ENCODE peak calls at places on chromosome 22, in seven cellular contexts. One of them, this sample, is unnamed.

GRCh38 chr22:44450503-44450902 is 47.5 kb downstream of the RTL6 start:
- DNase-seq in AG10803: no peak
- DNase-seq in fibroblast of mammary gland: no peak
- DNase-seq in A673: no peak
- DNase-seq in body of pancreas: no peak
- DNase-seq in GM10248: no peak
- DNase-seq in natural killer cell: no peak
- DNase-seq in this sample: no peak

GRCh38 chr22:40345801-40346177 is 511 bp upstream of the ADSL start:
- DNase-seq in natural killer cell: no peak
- DNase-seq in fibroblast of mammary gland: peak; percentile 37
- DNase-seq in body of pancreas: peak; percentile 29
- DNase-seq in GM10248: peak; percentile 53
- DNase-seq in AG10803: peak; percentile 33
- DNase-seq in A673: peak; percentile 75
- DNase-seq in this sample: peak; percentile 11

GRCh38 chr22:33472462-33473344 is 414.5 kb upstream of the SYN3 start:
- DNase-seq in A673: no peak
- DNase-seq in AG10803: peak; percentile 55
- DNase-seq in natural killer cell: no peak
- DNase-seq in body of pancreas: no peak
- DNase-seq in GM10248: peak; percentile 53
- DNase-seq in fibroblast of mammary gland: no peak
- DNase-seq in this sample: no peak

GRCh38 chr22:28883917-28884753 is 763 bp downstream of the ZNRF3 start:
- DNase-seq in body of pancreas: peak; percentile 60
- DNase-seq in fibroblast of mammary gland: no peak
- DNase-seq in A673: peak; percentile 30
- DNase-seq in AG10803: peak; percentile 37
- DNase-seq in natural killer cell: peak; percentile 36
- DNase-seq in GM10248: peak; percentile 28
- DNase-seq in this sample: no peak

GRCh38 chr22:50625131-50625567 is 2.8 kb downstream of the ARSA start:
- DNase-seq in natural killer cell: no peak
- DNase-seq in body of pancreas: no peak
- DNase-seq in fibroblast of mammary gland: no peak
- DNase-seq in A673: no peak
- DNase-seq in AG10803: no peak
- DNase-seq in GM10248: no peak
- DNase-seq in this sample: no peak

GRCh38 chr22:30332551-30332950 is 5.8 kb upstream of the TBC1D10A start:
- DNase-seq in fibroblast of mammary gland: no peak
- DNase-seq in AG10803: no peak
- DNase-seq in A673: no peak
- DNase-seq in body of pancreas: no peak
- DNase-seq in GM10248: no peak
- DNase-seq in natural killer cell: no peak
- DNase-seq in this sample: no peak

GRCh38 chr22:31296258-31296657 is 4.0 kb upstream of the PIK3IP1 start:
- DNase-seq in body of pancreas: no peak
- DNase-seq in natural killer cell: no peak
- DNase-seq in fibroblast of mammary gland: peak; percentile 81
- DNase-seq in A673: no peak
- DNase-seq in AG10803: peak; percentile 62
- DNase-seq in GM10248: no peak
- DNase-seq in this sample: no peak

GRCh38 chr22:26536056-26536761 is 23.9 kb upstream of the TFIP11 start:
- DNase-seq in body of pancreas: peak; percentile 82
- DNase-seq in A673: no peak
- DNase-seq in GM10248: no peak
- DNase-seq in AG10803: no peak
- DNase-seq in natural killer cell: no peak
- DNase-seq in fibroblast of mammary gland: peak; percentile 11
- DNase-seq in this sample: no peak

GRCh38 chr22:49993649-49994360 is 18.8 kb downstream of the IL17REL start:
- DNase-seq in AG10803: no peak
- DNase-seq in GM10248: no peak
- DNase-seq in fibroblast of mammary gland: no peak
- DNase-seq in body of pancreas: no peak
- DNase-seq in natural killer cell: no peak
- DNase-seq in A673: no peak
- DNase-seq in this sample: no peak

GRCh38 chr22:16925407-16925966 is 82.5 kb downstream of the GAB4 start:
- DNase-seq in fibroblast of mammary gland: no peak
- DNase-seq in AG10803: no peak
- DNase-seq in GM10248: no peak
- DNase-seq in body of pancreas: no peak
- DNase-seq in A673: no peak
- DNase-seq in natural killer cell: no peak
- DNase-seq in this sample: no peak

GRCh38 chr22:48545976-48546375 is 1281.7 kb downstream of the BRD1 start:
- DNase-seq in body of pancreas: no peak
- DNase-seq in AG10803: no peak
- DNase-seq in GM10248: no peak
- DNase-seq in fibroblast of mammary gland: no peak
- DNase-seq in A673: no peak
- DNase-seq in natural killer cell: no peak
- DNase-seq in this sample: no peak

GRCh38 chr22:26273011-26273675 is 103.9 kb downstream of the SEZ6L start:
- DNase-seq in fibroblast of mammary gland: no peak
- DNase-seq in AG10803: no peak
- DNase-seq in natural killer cell: no peak
- DNase-seq in A673: no peak
- DNase-seq in body of pancreas: no peak
- DNase-seq in GM10248: no peak
- DNase-seq in this sample: no peak

GRCh38 chr22:29689872-29690213 is 30.0 kb upstream of the CABP7 start:
- DNase-seq in fibroblast of mammary gland: peak; percentile 56
- DNase-seq in A673: peak; percentile 86
- DNase-seq in AG10803: peak; percentile 47
- DNase-seq in body of pancreas: peak; percentile 71
- DNase-seq in GM10248: no peak
- DNase-seq in natural killer cell: no peak
- DNase-seq in this sample: peak; percentile 27

GRCh38 chr22:42172385-42173172 is 42.0 kb upstream of the CYP2D6 start:
- DNase-seq in AG10803: no peak
- DNase-seq in fibroblast of mammary gland: peak; percentile 60
- DNase-seq in GM10248: no peak
- DNase-seq in natural killer cell: no peak
- DNase-seq in body of pancreas: no peak
- DNase-seq in A673: peak; percentile 33
- DNase-seq in this sample: peak; percentile 71

GRCh38 chr22:49999063-49999900 is 13.3 kb downstream of the IL17REL start:
- DNase-seq in A673: no peak
- DNase-seq in fibroblast of mammary gland: no peak
- DNase-seq in body of pancreas: peak; percentile 13
- DNase-seq in AG10803: no peak
- DNase-seq in natural killer cell: no peak
- DNase-seq in GM10248: peak; percentile 54
- DNase-seq in this sample: no peak

GRCh38 chr22:42179616-42180015 is 49.0 kb upstream of the CYP2D6 start:
- DNase-seq in A673: no peak
- DNase-seq in natural killer cell: no peak
- DNase-seq in body of pancreas: no peak
- DNase-seq in GM10248: no peak
- DNase-seq in fibroblast of mammary gland: peak; percentile 90
- DNase-seq in AG10803: peak; percentile 94
- DNase-seq in this sample: peak; percentile 86

GRCh38 chr22:38030311-38031133 is 26.7 kb upstream of the PICK1 start:
- DNase-seq in GM10248: no peak
- DNase-seq in A673: no peak
- DNase-seq in AG10803: no peak
- DNase-seq in natural killer cell: no peak
- DNase-seq in body of pancreas: no peak
- DNase-seq in fibroblast of mammary gland: peak; percentile 67
- DNase-seq in this sample: no peak

GRCh38 chr22:48313156-48313555 is 1514.5 kb downstream of the BRD1 start:
- DNase-seq in GM10248: no peak
- DNase-seq in body of pancreas: no peak
- DNase-seq in AG10803: no peak
- DNase-seq in fibroblast of mammary gland: no peak
- DNase-seq in natural killer cell: no peak
- DNase-seq in A673: no peak
- DNase-seq in this sample: no peak

GRCh38 chr22:35065183-35065582 is 775 bp upstream of the ISX start:
- DNase-seq in AG10803: no peak
- DNase-seq in natural killer cell: no peak
- DNase-seq in fibroblast of mammary gland: no peak
- DNase-seq in A673: no peak
- DNase-seq in body of pancreas: no peak
- DNase-seq in GM10248: no peak
- DNase-seq in this sample: no peak

GRCh38 chr22:48869161-48869560 is 958.5 kb downstream of the BRD1 start:
- DNase-seq in fibroblast of mammary gland: no peak
- DNase-seq in body of pancreas: no peak
- DNase-seq in A673: no peak
- DNase-seq in natural killer cell: no peak
- DNase-seq in GM10248: no peak
- DNase-seq in AG10803: no peak
- DNase-seq in this sample: no peak

GRCh38 chr22:31451709-31452571 is 37.7 kb downstream of the EIF4ENIF1 start:
- DNase-seq in natural killer cell: no peak
- DNase-seq in A673: peak; percentile 49
- DNase-seq in body of pancreas: no peak
- DNase-seq in GM10248: peak; percentile 44
- DNase-seq in AG10803: peak; percentile 54
- DNase-seq in fibroblast of mammary gland: peak; percentile 67
- DNase-seq in this sample: peak; percentile 66

GRCh38 chr22:43467171-43467570 is 55.4 kb downstream of the MPPED1 start:
- DNase-seq in GM10248: no peak
- DNase-seq in A673: no peak
- DNase-seq in AG10803: no peak
- DNase-seq in body of pancreas: no peak
- DNase-seq in natural killer cell: no peak
- DNase-seq in fibroblast of mammary gland: no peak
- DNase-seq in this sample: no peak

GRCh38 chr22:41992496-41992895 is 6.1 kb upstream of the WBP2NL start:
- DNase-seq in GM10248: no peak
- DNase-seq in body of pancreas: no peak
- DNase-seq in natural killer cell: no peak
- DNase-seq in A673: no peak
- DNase-seq in fibroblast of mammary gland: no peak
- DNase-seq in AG10803: no peak
- DNase-seq in this sample: no peak

GRCh38 chr22:49604732-49605302 is 222.9 kb downstream of the BRD1 start:
- DNase-seq in natural killer cell: no peak
- DNase-seq in A673: no peak
- DNase-seq in AG10803: no peak
- DNase-seq in GM10248: no peak
- DNase-seq in fibroblast of mammary gland: no peak
- DNase-seq in body of pancreas: no peak
- DNase-seq in this sample: no peak

GRCh38 chr22:30881361-30882180 is 87.0 kb downstream of the MORC2 start:
- DNase-seq in AG10803: no peak
- DNase-seq in fibroblast of mammary gland: no peak
- DNase-seq in A673: no peak
- DNase-seq in body of pancreas: peak; percentile 42
- DNase-seq in GM10248: no peak
- DNase-seq in natural killer cell: no peak
- DNase-seq in this sample: no peak

GRCh38 chr22:37818397-37819099 is 4.6 kb upstream of the GALR3 start:
- DNase-seq in body of pancreas: peak; percentile 69
- DNase-seq in AG10803: no peak
- DNase-seq in GM10248: peak; percentile 84
- DNase-seq in A673: peak; percentile 64
- DNase-seq in natural killer cell: peak; percentile 58
- DNase-seq in fibroblast of mammary gland: peak; percentile 51
- DNase-seq in this sample: peak; percentile 33

GRCh38 chr22:20951932-20952380 is 15.1 kb upstream of the AIFM3 start:
- DNase-seq in A673: no peak
- DNase-seq in AG10803: no peak
- DNase-seq in body of pancreas: no peak
- DNase-seq in natural killer cell: no peak
- DNase-seq in GM10248: no peak
- DNase-seq in fibroblast of mammary gland: no peak
- DNase-seq in this sample: no peak
- TF ChIP-seq CTCF in A673: no peak
- TF ChIP-seq CTCF in AG10803: no peak
- TF ChIP-seq CTCF in body of pancreas: no peak
- TF ChIP-seq CTCF in natural killer cell: no peak
- TF ChIP-seq CTCF in GM10248: no peak
- TF ChIP-seq CTCF in fibroblast of mammary gland: no peak
- TF ChIP-seq CTCF in this sample: no peak

GRCh38 chr22:19050117-19050516 is 72.1 kb downstream of the DGCR2 start:
- DNase-seq in body of pancreas: no peak
- DNase-seq in fibroblast of mammary gland: no peak
- DNase-seq in A673: no peak
- DNase-seq in natural killer cell: no peak
- DNase-seq in GM10248: no peak
- DNase-seq in AG10803: no peak
- DNase-seq in this sample: no peak
- TF ChIP-seq CTCF in body of pancreas: no peak
- TF ChIP-seq CTCF in fibroblast of mammary gland: no peak
- TF ChIP-seq CTCF in A673: no peak
- TF ChIP-seq CTCF in natural killer cell: no peak
- TF ChIP-seq CTCF in GM10248: no peak
- TF ChIP-seq CTCF in AG10803: no peak
- TF ChIP-seq CTCF in this sample: no peak

GRCh38 chr22:45867118-45867905 is 109.7 kb downstream of the WNT7B start:
- DNase-seq in A673: no peak
- DNase-seq in natural killer cell: no peak
- DNase-seq in fibroblast of mammary gland: peak; percentile 25
- DNase-seq in AG10803: peak; percentile 35
- DNase-seq in GM10248: peak; percentile 53
- DNase-seq in body of pancreas: peak; percentile 35
- DNase-seq in this sample: no peak
- TF ChIP-seq CTCF in A673: no peak
- TF ChIP-seq CTCF in natural killer cell: no peak
- TF ChIP-seq CTCF in fibroblast of mammary gland: no peak
- TF ChIP-seq CTCF in AG10803: peak; percentile 2
- TF ChIP-seq CTCF in GM10248: peak; percentile 34
- TF ChIP-seq CTCF in body of pancreas: peak; percentile 15
- TF ChIP-seq CTCF in this sample: peak; percentile 64

DNA sequence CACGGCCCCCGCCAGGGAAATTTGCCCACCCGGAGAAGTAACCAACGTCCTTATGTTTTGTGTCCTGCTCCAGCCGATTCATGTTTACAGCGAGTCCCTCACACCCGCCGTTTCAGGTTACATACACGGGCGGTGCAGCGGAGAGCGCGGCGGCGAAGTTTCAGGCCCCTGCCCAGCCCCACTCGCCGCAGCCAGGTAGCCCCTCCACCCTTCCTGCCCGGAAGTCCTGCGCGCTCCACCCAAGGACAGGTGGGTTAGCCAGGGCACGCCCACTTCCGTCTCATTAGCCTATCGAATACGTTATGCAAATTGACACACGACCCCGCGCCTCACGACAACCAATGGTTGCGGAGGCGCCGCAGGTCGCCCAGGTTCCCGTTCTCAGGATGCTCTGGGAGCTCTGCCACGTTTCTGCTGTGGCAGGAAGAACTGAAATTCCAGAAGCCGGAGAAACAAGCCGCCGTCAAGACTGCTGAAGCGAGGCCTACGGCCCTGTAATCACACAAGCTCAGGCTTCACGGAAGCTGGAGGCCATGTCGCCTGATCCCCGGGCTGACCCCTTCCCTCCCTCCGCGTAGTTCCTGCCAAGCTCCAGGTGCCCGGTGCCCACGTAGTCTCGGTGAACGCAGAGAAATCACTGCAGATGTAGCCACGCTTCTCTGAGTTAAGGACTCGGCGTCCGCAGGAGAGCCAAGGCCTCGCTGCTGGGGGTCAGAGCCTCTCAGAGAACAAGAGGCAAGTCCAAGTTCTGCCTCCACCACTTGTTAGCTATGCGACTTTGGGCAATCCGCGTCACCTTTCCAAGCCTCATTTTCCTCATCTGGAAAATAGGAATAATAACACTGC is 22.4 kb upstream of the MYH9 start:
- DNase-seq in fibroblast of mammary gland: no peak
- DNase-seq in natural killer cell: peak; percentile 67
- DNase-seq in A673: peak; percentile 90
- DNase-seq in AG10803: no peak
- DNase-seq in body of pancreas: peak; percentile 100
- DNase-seq in GM10248: peak; percentile 84
- DNase-seq in this sample: no peak
- TF ChIP-seq CTCF in fibroblast of mammary gland: no peak
- TF ChIP-seq CTCF in natural killer cell: no peak
- TF ChIP-seq CTCF in A673: no peak
- TF ChIP-seq CTCF in AG10803: no peak
- TF ChIP-seq CTCF in body of pancreas: peak; percentile 68
- TF ChIP-seq CTCF in GM10248: no peak
- TF ChIP-seq CTCF in this sample: no peak

This sample was measured in HFFc6.